ENCODE peak calls at places on chromosomes 7 and 10, in five cellular contexts. B is fibroblast of mammary gland; Z is tibial nerve; Y is effector memory CD4-positive, alpha-beta T cell; S is thyroid gland. X is an unnamed sample.

GRCh38 chr7:2843711-2844152 is 376 bp downstream of the GNA12 start:
- DNase-seq in S (peak; percentile 50), Y (no peak), Z (no peak), B (no peak), X (peak; percentile 66)

GRCh38 chr7:144468990-144469732 is 65.7 kb upstream of the NOBOX start:
- DNase-seq in B (peak; percentile 64), S (no peak), Z (no peak), Y (no peak), X (no peak)

GRCh38 chr7:2967238-2967637 is 76.4 kb downstream of the CARD11 start:
- DNase-seq in Y (no peak), S (no peak), B (no peak), Z (no peak), X (no peak)

GRCh38 chr10:128049226-128050010 is 76.8 kb downstream of the MKI67 start:
- DNase-seq in Y (no peak), Z (no peak), B (no peak), S (no peak), X (no peak)

GRCh38 chr10:108132303-108132702 is 967.8 kb upstream of the SORCS1 start:
- DNase-seq in S (no peak), Y (no peak), B (no peak), Z (no peak), X (no peak)

GRCh38 chr10:61786728-61787127 is 114.8 kb upstream of the ARID5B start:
- DNase-seq in Y (no peak), B (peak; percentile 85), S (peak; percentile 20), Z (no peak), X (no peak)

GRCh38 chr10:103564799-103565365 is 71.4 kb downstream of the NEURL1 start:
- DNase-seq in S (no peak), Z (no peak), Y (peak; percentile 6), B (peak; percentile 17), X (no peak)

GRCh38 chr7:21089653-21090052 is 303.0 kb upstream of the SP8 start:
- DNase-seq in Z (no peak), S (no peak), B (no peak), Y (no peak), X (no peak)

GRCh38 chr10:2619927-2620326 is 447.4 kb upstream of the PFKP start:
- DNase-seq in B (no peak), Y (no peak), S (no peak), Z (no peak), X (no peak)

GRCh38 chr10:12902135-12902572 is 99.4 kb downstream of the CCDC3 start:
- DNase-seq in Y (peak; percentile 21), S (peak; percentile 66), Z (no peak), B (peak; percentile 60), X (peak; percentile 17)

GRCh38 chr10:15462253-15462885 is 91.3 kb upstream of the FAM171A1 start:
- DNase-seq in B (peak; percentile 34), S (no peak), Y (no peak), Z (no peak), X (no peak)

GRCh38 chr7:18859331-18859730 is 258.1 kb downstream of the TWIST1 start:
- DNase-seq in Y (no peak), Z (no peak), S (no peak), B (peak; percentile 72), X (no peak)

GRCh38 chr7:148979827-148980226 is 48.5 kb downstream of the PDIA4 start:
- DNase-seq in S (no peak), B (no peak), Y (no peak), Z (no peak), X (no peak)

GRCh38 chr7:152590481-152590880 is 85.5 kb downstream of the XRCC2 start:
- DNase-seq in Z (no peak), B (peak; percentile 47), S (no peak), Y (no peak), X (no peak)

GRCh38 chr7:155466814-155467675 is 9.1 kb downstream of the EN2 start:
- DNase-seq in B (no peak), S (no peak), Y (no peak), Z (no peak), X (no peak)

GRCh38 chr7:120794100-120794729 is 63.7 kb downstream of the TSPAN12 start:
- DNase-seq in Y (no peak), Z (no peak), B (peak; percentile 6), S (no peak), X (no peak)

GRCh38 chr10:131162211-131162610 is 149.3 kb downstream of the TCERG1L start:
- DNase-seq in B (no peak), Z (no peak), S (no peak), Y (no peak), X (no peak)

GRCh38 chr10:114605155-114605797 is 52.8 kb downstream of the ABLIM1 start:
- DNase-seq in B (peak; percentile 28), Y (no peak), Z (no peak), S (no peak), X (no peak)

GRCh38 chr10:1552881-1553595 is 184.3 kb downstream of the ADARB2 start:
- DNase-seq in Y (no peak), B (no peak), S (no peak), Z (no peak), X (no peak)

GRCh38 chr10:73650537-73651331 is 5.1 kb downstream of the SYNPO2L start:
- DNase-seq in S (no peak), Z (no peak), B (peak; percentile 87), Y (no peak), X (no peak)

GRCh38 chr7:28558236-28558635 is 145.9 kb downstream of the CREB5 start:
- DNase-seq in S (no peak), Z (no peak), B (no peak), Y (no peak), X (no peak)

GRCh38 chr7:87599336-87599735 is 1.3 kb downstream of the ABCB1 start:
- DNase-seq in Y (peak; percentile 8), B (no peak), Z (no peak), S (no peak), X (peak; percentile 4)

GRCh38 chr10:79383974-79384606 is 36.8 kb downstream of the PPIF start:
- DNase-seq in B (no peak), Z (no peak), S (peak; percentile 3), Y (no peak), X (no peak)

GRCh38 chr10:53005612-53006325 is 233.2 kb upstream of the MBL2 start:
- DNase-seq in Z (no peak), B (no peak), S (peak; percentile 48), Y (no peak), X (no peak)

GRCh38 chr7:25246306-25246705 is 18.0 kb upstream of the NPVF start:
- DNase-seq in B (no peak), Y (no peak), Z (no peak), S (no peak), X (no peak)

GRCh38 chr7:68888971-68889385 is 709.3 kb upstream of the AUTS2 start:
- DNase-seq in B (no peak), Y (no peak), S (no peak), Z (no peak), X (no peak)

GRCh38 chr7:124764847-124765400 is 668 bp downstream of the GPR37 start:
- DNase-seq in S (no peak), B (no peak), Z (no peak), Y (no peak), X (no peak)

GRCh38 chr7:124762611-124763143 is 2.9 kb downstream of the GPR37 start:
- DNase-seq in Y (no peak), S (no peak), Z (no peak), B (no peak), X (no peak)

GRCh38 chr7:124765401-124766352 is at the start of gene GPR37:
- DNase-seq in Z (no peak), B (peak; percentile 33), Y (no peak), S (peak; percentile 30), X (peak; percentile 2)

GRCh38 chr7:124761164-124761715 is 4.4 kb downstream of the GPR37 start:
- DNase-seq in Y (no peak), B (no peak), Z (no peak), S (no peak), X (no peak)

GRCh38 chr7:124764071-124764846 is 1.3 kb downstream of the GPR37 start:
- DNase-seq in B (no peak), Z (no peak), S (no peak), Y (no peak), X (no peak)
- H3K4me3 ChIP-seq in B (no peak overlapping the region), Z (peak overlapping the region; percentile 13), S (no peak overlapping the region), Y (peak overlapping the region; percentile 58), X (peak overlapping the region; percentile 63)

DNA sequence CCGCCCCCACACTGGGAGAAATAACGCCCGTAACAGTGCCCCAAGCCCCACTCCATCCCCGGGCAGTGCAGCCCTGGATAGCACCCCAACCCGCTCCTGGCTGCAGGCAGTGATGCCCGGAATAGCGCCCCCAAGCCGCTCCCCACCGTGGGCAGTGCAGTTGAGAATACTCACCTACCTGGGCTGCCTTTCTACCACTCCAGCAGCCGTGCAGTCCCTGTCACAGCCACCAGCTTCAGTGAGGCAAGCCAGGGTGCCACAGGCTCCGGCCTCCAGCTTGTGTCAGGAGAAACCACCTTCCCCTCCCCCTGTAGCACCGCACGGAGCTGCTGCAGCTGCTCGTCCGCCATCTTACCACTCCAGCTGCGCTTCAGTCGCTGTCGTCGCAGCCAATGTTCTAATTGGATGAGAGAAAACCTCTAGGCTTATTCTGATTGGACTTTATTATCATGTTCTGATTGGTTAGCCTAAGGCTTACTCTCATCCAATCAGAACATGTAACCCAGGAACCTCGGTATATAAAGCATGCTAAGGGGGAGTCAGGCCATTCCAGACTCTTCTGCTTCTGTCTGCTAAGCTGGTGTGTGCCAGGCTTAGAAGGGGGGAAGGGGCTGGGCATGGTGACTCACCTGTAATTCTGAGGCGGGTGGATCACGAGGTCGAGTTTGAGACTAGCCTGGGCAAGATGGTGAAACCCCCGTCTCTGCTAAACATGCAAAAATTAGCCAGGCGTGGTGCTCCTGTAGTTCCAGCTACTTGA is 53.2 kb upstream of the ZNF33B start:
- DNase-seq in Y (no peak), Z (no peak), B (no peak), S (no peak), X (no peak)
- H3K4me3 ChIP-seq in Y (no peak overlapping the region), Z (no peak overlapping the region), B (no peak overlapping the region), S (no peak overlapping the region), X (no peak overlapping the region)

DNA sequence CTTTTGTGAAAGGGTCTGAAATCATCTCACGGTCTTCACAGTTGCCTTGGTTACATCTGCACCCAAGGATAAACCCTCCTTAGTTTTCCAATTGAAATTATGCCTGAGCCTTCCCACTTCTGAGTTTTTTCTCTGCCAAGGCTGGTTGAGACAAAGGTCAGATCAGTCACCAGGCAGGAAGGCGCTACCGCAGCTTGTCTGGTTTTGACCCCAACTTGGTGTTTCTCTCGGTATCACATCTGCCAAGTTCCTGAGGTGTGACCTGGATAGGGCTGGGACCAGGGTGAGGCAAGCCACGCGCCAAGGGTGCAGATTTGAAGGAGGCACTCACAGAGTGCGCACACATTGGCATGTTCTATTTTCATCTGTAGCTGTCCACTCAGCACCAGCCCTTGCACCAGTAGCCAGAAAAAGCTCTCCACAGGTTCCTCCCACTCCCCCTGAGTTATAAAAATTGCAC is 62.9 kb upstream of the LRRC4 start:
- DNase-seq in Z (no peak), B (no peak), S (no peak), Y (no peak), X (no peak)
- H3K4me3 ChIP-seq in Z (no peak overlapping the region), B (no peak overlapping the region), S (no peak overlapping the region), Y (no peak overlapping the region), X (no peak overlapping the region)

DNA sequence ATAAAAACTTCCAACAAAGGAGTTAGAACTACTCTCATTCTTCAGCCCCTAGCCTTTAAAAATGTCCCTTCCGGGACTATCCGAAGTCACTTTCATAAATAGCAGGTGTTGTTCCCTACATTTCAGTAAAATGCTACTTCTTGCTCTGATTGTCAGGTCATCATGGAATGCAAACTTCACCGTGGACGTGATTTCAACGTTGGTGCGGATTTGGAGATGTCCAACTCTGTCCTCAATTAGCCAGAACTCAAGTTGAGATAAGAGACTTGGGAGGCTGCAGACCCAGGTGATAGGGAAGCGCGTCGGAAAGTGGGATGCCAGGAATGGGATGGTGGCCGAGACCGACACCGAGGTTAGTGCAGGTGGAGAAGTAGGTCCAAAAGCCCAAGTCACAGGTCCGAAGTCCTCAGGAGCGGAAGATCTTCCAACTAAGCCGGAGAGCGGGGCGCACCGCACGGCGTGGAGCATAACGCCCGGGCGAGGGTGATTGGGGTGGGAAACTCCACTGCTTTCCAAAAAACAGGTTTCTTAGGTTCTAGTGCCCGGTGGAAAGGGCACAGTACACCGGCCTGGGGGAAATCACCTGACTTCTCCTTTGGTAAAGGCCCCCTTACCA is 11.5 kb upstream of the SPAG6 start:
- DNase-seq in S (no peak), B (no peak), Y (no peak), Z (no peak), X (no peak)
- H3K4me3 ChIP-seq in S (no peak overlapping the region), B (no peak overlapping the region), Y (peak overlapping the region; percentile 37), Z (peak overlapping the region; percentile 35), X (peak overlapping the region; percentile 43)